ENCODE peak calls at places on chromosomes 13 and 19, in four cellular contexts. One of them, this sample, is unnamed.

GRCh38 chr19:31397308-31397707 is 48.1 kb upstream of the TSHZ3 start:
- DNase-seq in A549: no peak
- DNase-seq in SK-N-SH: no peak
- DNase-seq in IMR-90: no peak
- DNase-seq in this sample: no peak

GRCh38 chr13:38684714-38685113 is 2.2 kb upstream of the FREM2 start:
- DNase-seq in IMR-90: no peak
- DNase-seq in SK-N-SH: no peak
- DNase-seq in A549: no peak
- DNase-seq in this sample: no peak

GRCh38 chr19:15864824-15865223 is 33.0 kb downstream of the CYP4F2 start:
- DNase-seq in SK-N-SH: no peak
- DNase-seq in A549: no peak
- DNase-seq in IMR-90: no peak
- DNase-seq in this sample: no peak

GRCh38 chr19:57706346-57706745 is 2.7 kb downstream of the ZNF154 start:
- DNase-seq in A549: no peak
- DNase-seq in IMR-90: no peak
- DNase-seq in SK-N-SH: no peak
- DNase-seq in this sample: no peak

GRCh38 chr19:37963190-37963947 is 56.4 kb downstream of the SIPA1L3 start:
- DNase-seq in SK-N-SH: no peak
- DNase-seq in A549: no peak
- DNase-seq in IMR-90: peak; percentile 47
- DNase-seq in this sample: no peak

GRCh38 chr19:19655051-19655594 is 8.4 kb downstream of the ATP13A1 start:
- DNase-seq in IMR-90: no peak
- DNase-seq in SK-N-SH: peak; percentile 19
- DNase-seq in A549: no peak
- DNase-seq in this sample: no peak

GRCh38 chr19:42619271-42619670 is 24.5 kb upstream of the CEACAM8 start:
- DNase-seq in A549: no peak
- DNase-seq in IMR-90: no peak
- DNase-seq in SK-N-SH: no peak
- DNase-seq in this sample: no peak

GRCh38 chr19:38831142-38831605 is 420 bp downstream of the ECH1 start:
- DNase-seq in IMR-90: peak; percentile 95
- DNase-seq in A549: peak; percentile 78
- DNase-seq in SK-N-SH: peak; percentile 72
- DNase-seq in this sample: no peak

GRCh38 chr19:31308781-31309180 is 40.5 kb downstream of the TSHZ3 start:
- DNase-seq in IMR-90: no peak
- DNase-seq in A549: no peak
- DNase-seq in SK-N-SH: no peak
- DNase-seq in this sample: no peak

GRCh38 chr19:38475176-38475575 is 41.7 kb downstream of the RYR1 start:
- DNase-seq in IMR-90: no peak
- DNase-seq in A549: no peak
- DNase-seq in SK-N-SH: no peak
- DNase-seq in this sample: no peak

GRCh38 chr13:100987993-100988392 is 313.4 kb upstream of the TMTC4 start:
- DNase-seq in IMR-90: peak; percentile 26
- DNase-seq in SK-N-SH: no peak
- DNase-seq in A549: peak; percentile 1
- DNase-seq in this sample: no peak

GRCh38 chr13:32334676-32335075 is 19.4 kb downstream of the BRCA2 start:
- DNase-seq in SK-N-SH: no peak
- DNase-seq in A549: no peak
- DNase-seq in IMR-90: peak; percentile 2
- DNase-seq in this sample: no peak

GRCh38 chr19:53771133-53771532 is 53.0 kb downstream of the NLRP12 start:
- DNase-seq in SK-N-SH: no peak
- DNase-seq in IMR-90: no peak
- DNase-seq in A549: no peak
- DNase-seq in this sample: no peak

GRCh38 chr19:10288662-10289166 is 1.0 kb upstream of the ICAM5 start:
- DNase-seq in IMR-90: peak; percentile 40
- DNase-seq in SK-N-SH: peak; percentile 83
- DNase-seq in A549: peak; percentile 75
- DNase-seq in this sample: peak; percentile 94

GRCh38 chr19:19751846-19752245 is 18.9 kb upstream of the ZNF14 start:
- DNase-seq in IMR-90: no peak
- DNase-seq in A549: no peak
- DNase-seq in SK-N-SH: no peak
- DNase-seq in this sample: no peak

GRCh38 chr19:53394522-53394973 is 401 bp upstream of the ZNF765 start:
- DNase-seq in A549: no peak
- DNase-seq in SK-N-SH: peak; percentile 70
- DNase-seq in IMR-90: peak; percentile 61
- DNase-seq in this sample: no peak

GRCh38 chr13:114279146-114279545 is 2.3 kb upstream of the UPF3A start:
- DNase-seq in A549: no peak
- DNase-seq in IMR-90: no peak
- DNase-seq in SK-N-SH: no peak
- DNase-seq in this sample: peak; percentile 71

GRCh38 chr13:43484432-43485225 is 302.1 kb downstream of the ENOX1 start:
- DNase-seq in A549: no peak
- DNase-seq in SK-N-SH: no peak
- DNase-seq in IMR-90: no peak
- DNase-seq in this sample: no peak

GRCh38 chr19:48999481-49000325 is 6.0 kb downstream of the RUVBL2 start:
- DNase-seq in A549: peak; percentile 85
- DNase-seq in SK-N-SH: peak; percentile 65
- DNase-seq in IMR-90: peak; percentile 67
- DNase-seq in this sample: peak; percentile 74

GRCh38 chr19:58330458-58330857 is 3.7 kb downstream of the ZSCAN22 start:
- DNase-seq in IMR-90: peak; percentile 76
- DNase-seq in A549: no peak
- DNase-seq in SK-N-SH: no peak
- DNase-seq in this sample: peak; percentile 66

GRCh38 chr19:1081301-1082164 is 13.6 kb downstream of the POLR2E start:
- DNase-seq in IMR-90: no peak
- DNase-seq in A549: no peak
- DNase-seq in SK-N-SH: no peak
- DNase-seq in this sample: no peak

GRCh38 chr13:30191491-30192100 is 115.8 kb downstream of the KATNAL1 start:
- DNase-seq in SK-N-SH: no peak
- DNase-seq in IMR-90: peak; percentile 54
- DNase-seq in A549: no peak
- DNase-seq in this sample: no peak
- TF ChIP-seq RCOR1 in SK-N-SH: no peak
- TF ChIP-seq RCOR1 in IMR-90: no peak
- TF ChIP-seq RCOR1 in A549: no peak
- TF ChIP-seq RCOR1 in this sample: no peak

GRCh38 chr13:46340631-46341111 is 46.4 kb downstream of the RUBCNL start:
- DNase-seq in IMR-90: no peak
- DNase-seq in A549: no peak
- DNase-seq in SK-N-SH: no peak
- DNase-seq in this sample: no peak
- H3K4me2 ChIP-seq in IMR-90: no peak overlapping the region
- H3K4me2 ChIP-seq in A549: no peak overlapping the region
- H3K4me2 ChIP-seq in SK-N-SH: no peak overlapping the region
- H3K4me2 ChIP-seq in this sample: no peak overlapping the region

DNA sequence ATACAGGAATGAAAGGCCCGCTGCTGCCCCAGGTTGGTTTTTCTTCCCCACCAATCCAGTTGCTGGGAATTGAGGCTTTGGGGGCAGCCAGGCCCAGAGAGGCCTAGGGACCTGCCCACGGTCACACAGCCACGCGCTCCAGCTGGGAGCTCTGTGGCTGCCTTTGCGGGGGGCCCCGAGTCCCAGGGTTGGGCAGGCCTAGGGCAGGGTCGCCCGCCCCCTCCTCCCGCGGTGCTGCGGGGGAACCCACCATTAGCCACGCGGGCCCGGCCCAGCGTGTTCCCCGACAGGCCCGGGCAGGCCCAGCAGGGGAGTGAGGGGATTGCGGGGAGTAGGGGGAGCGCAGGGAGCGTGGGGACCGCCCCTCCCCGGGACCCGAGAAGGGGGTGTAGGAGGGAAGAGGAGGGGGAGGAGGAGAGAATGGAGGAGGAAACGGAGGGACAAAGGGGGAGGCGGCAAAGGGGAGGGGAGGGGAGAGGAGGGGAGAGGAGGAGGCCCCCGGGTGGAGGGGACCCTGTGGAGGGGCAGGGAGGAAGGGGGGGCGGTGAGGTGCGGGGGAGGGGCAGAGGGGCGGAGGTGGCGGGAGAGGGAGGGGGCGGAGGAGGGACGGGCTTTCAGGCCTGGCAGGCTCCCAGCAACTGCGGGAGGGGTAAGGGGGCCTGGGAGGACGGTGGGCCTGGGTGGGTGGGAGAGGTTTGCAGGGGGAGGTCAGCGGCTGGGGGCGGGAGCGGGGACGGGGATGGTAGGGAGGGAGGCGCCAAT is 12.9 kb upstream of the TLE2 start:
- DNase-seq in SK-N-SH: no peak
- DNase-seq in A549: no peak
- DNase-seq in IMR-90: no peak
- DNase-seq in this sample: no peak
- TF ChIP-seq RCOR1 in SK-N-SH: no peak
- TF ChIP-seq RCOR1 in A549: no peak
- TF ChIP-seq RCOR1 in IMR-90: no peak
- TF ChIP-seq RCOR1 in this sample: peak; percentile 32

GRCh38 chr13:45849408-45849807 is 2.1 kb downstream of the SIAH3 start:
- DNase-seq in IMR-90: no peak
- DNase-seq in SK-N-SH: no peak
- DNase-seq in A549: no peak
- DNase-seq in this sample: no peak
- H3K4me2 ChIP-seq in IMR-90: no peak overlapping the region
- H3K4me2 ChIP-seq in SK-N-SH: no peak overlapping the region
- H3K4me2 ChIP-seq in A549: no peak overlapping the region
- H3K4me2 ChIP-seq in this sample: no peak overlapping the region

This sample was measured in K562.